ENCODE peak calls at places on chromosome 21, in four cellular contexts. X, W, S and E are unnamed samples.
A peak's percentile ranks its signal among the peaks of the same experiment; 100 is the strongest.

GRCh38 chr21:39000496-39000895 is 182.8 kb downstream of the PSMG1 start:
- DNase-seq in X (no peak), W (no peak), S (no peak), E (no peak)

GRCh38 chr21:39484711-39485264 is 33.0 kb downstream of the SH3BGR start:
- DNase-seq in X (no peak), W (no peak), S (no peak), E (no peak)

GRCh38 chr21:46668381-46668780 is 32.9 kb downstream of the PRMT2 start:
- DNase-seq in X (no peak), W (no peak), S (no peak), E (no peak)

GRCh38 chr21:29297483-29298347 is 1.0 kb upstream of the BACH1 start:
- DNase-seq in X (no peak), W (no peak), S (no peak), E (no peak)

GRCh38 chr21:25461730-25462129 is 145.6 kb downstream of the MRPL39 start:
- DNase-seq in X (no peak), W (no peak), S (no peak), E (no peak)

GRCh38 chr21:25456672-25457071 is 150.6 kb downstream of the MRPL39 start:
- DNase-seq in X (peak; percentile 77), W (no peak), S (no peak), E (no peak)

GRCh38 chr21:17513214-17514123 is 626 bp downstream of the CXADR start:
- DNase-seq in X (no peak), W (no peak), S (peak; percentile 16), E (peak; percentile 31)

GRCh38 chr21:43720539-43721224 is 1.8 kb downstream of the PDXK start:
- DNase-seq in X (no peak), W (no peak), S (no peak), E (no peak)

GRCh38 chr21:34006603-34007168 is 66.7 kb upstream of the MRPS6 start:
- DNase-seq in X (no peak), W (no peak), S (no peak), E (no peak)
- TF ChIP-seq CBFB in X (no peak), W (no peak), S (no peak), E (no peak)

GRCh38 chr21:37461494-37461893 is 94.9 kb downstream of the DYRK1A start:
- DNase-seq in X (peak; percentile 33), W (no peak), S (no peak), E (no peak)
- TF ChIP-seq CBFB in X (no peak), W (no peak), S (no peak), E (no peak)

DNA sequence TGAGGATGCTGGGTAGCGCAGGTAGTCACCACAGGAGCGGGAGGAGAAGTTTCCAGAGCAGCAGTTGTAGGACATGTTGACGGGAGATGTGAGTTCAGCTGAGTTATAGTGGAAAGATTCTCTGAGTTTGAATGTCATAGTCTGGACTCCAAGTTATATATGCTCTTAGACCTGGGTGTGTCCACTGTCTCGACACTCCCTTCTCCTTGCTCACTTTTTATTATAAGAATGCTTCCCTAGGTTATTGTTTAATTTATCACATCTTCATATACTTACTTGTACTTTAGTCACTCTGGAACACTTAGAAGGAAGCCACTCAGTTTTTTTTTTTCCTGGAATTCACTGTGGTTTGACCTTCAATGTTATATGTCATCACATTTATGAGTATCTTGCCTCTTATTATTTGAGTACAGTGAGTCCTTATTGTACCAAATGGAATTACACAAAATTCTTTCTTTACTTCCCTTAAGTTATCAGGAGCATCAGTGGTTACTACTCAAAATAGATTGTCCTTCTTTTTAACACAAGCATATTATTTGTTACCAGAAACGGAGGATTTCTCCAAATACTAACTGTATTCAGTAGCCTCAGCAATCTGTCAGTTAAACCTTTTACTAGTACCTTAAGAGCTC is at the start of gene KRTAP13-2:
- DNase-seq in X (no peak), W (no peak), S (no peak), E (no peak)
- TF ChIP-seq CBFB in X (no peak), W (no peak), S (no peak), E (no peak)

DNA sequence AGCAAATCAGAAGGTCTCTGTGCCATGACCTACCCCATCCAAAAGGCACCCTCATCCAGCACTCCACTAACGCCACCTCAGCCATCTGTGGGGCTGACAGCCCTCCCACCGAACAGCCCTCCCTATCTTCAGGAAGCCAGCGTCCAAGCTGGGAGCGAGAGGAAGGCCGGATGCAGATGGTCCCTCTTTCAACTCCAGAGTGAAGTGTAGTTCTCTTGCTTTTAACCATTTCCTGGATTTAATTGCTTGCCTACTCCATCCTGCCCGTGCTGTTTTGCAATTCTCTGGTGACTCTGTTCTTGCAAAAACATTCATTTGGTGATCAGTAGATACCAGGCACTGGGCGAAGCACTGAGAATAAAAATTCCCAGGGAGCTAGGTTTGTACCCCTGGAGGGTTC is 8.2 kb upstream of the DYRK1A start:
- DNase-seq in X (no peak), W (no peak), S (no peak), E (no peak)
- TF ChIP-seq CBFB in X (no peak), W (no peak), S (no peak), E (no peak)

DNA sequence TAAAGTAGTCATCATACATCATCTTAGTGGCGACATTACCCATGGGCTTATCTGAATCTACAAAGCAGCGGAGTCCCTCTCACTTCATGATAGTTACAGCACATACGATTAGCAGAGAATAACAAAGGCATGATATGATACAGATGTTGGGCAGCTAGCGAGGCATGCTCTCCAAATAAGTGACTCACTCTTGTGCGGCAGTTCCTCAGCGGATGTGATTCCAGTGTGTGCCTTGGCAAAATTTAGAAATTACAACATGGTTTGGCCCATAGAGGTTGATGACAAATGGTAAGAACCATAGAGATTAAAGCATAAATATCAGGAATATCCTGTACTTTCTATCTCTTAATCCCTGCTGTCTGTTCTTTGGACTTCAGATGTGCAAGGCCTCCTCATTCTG is 48.1 kb upstream of the PAXBP1 start:
- DNase-seq in X (no peak), W (no peak), S (no peak), E (no peak)
- TF ChIP-seq CBFB in X (no peak), W (no peak), S (no peak), E (no peak)

DNA sequence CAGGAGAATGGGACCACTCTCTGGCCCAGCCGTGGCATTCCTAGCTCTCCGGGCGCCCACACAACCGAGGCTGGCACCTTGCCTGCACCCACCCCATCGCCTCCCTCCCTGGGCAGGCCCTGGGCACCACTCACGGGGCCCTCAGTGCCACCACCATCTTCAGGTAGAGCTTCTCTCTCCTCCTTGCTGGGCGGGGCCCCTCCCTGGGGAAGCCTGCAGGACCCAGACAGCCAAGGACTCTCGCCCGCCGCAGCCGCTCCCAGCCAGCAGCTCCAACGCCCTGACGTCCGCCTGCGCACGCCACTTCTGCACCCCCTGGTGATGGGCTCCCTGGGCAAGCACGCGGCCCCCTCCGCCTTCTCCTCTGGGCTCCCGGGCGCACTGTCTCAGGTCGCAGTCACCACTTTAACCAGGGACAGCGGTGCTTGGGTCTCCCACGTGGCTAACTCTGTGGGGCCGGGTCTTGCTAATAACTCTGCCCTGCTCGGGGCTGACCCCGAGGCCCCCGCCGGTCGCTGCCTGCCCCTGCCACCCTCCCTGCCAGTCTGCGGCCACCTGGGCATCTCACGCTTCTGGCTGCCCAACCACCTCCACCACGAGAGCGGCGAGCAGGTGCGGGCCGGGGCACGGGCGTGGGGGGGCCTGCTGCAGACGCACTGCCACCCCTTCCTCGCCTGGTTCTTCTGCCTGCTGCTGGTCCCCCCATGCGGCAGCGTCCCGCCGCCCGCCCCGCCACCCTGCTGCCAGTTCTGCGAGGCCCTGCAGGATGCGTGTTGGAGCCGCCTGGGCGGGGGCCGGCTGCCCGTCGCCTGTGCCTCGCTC is 51.3 kb downstream of the COL18A1 start:
- DNase-seq in X (no peak), W (no peak), S (no peak), E (no peak)
- TF ChIP-seq CBFB in X (no peak), W (no peak), S (no peak), E (no peak)

DNA sequence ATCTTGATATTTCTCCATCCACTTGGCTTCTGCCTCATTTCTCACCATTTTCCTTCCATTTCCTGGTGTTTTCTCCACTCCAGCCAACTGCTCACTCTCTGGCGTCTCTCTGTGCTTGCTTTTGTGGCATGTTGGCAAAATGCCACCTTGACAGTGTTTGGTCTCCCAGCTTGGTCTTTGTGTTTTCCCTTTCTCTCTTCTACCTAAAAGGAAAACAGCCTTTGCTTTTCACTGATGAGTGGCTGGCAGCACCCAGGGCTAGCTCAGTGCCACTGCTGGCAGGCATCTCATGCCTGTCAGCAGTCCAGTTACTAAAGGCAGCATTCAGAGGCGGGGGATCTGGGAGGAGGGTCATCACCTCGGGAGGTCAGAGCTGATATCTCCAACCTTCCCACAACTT is 55.3 kb upstream of the DSCAM start:
- DNase-seq in X (no peak), W (no peak), S (no peak), E (no peak)
- TF ChIP-seq CBFB in X (no peak), W (no peak), S (no peak), E (no peak)

GRCh38 chr21:26964379-26964778 is 2.5 kb downstream of the ADAMTS5 start:
- DNase-seq in X (no peak), W (no peak), S (no peak), E (peak; percentile 56)

GRCh38 chr21:26966978-26967913 is at the start of gene ADAMTS5:
- DNase-seq in X (no peak), W (no peak), S (no peak), E (peak; percentile 58)

GRCh38 chr21:26965091-26965566 is 1.8 kb downstream of the ADAMTS5 start:
- DNase-seq in X (no peak), W (no peak), S (no peak), E (no peak)

GRCh38 chr21:26966360-26966977 is 419 bp downstream of the ADAMTS5 start:
- DNase-seq in X (no peak), W (no peak), S (no peak), E (no peak)

GRCh38 chr21:26965567-26966359 is 1.1 kb downstream of the ADAMTS5 start:
- DNase-seq in X (no peak), W (no peak), S (no peak), E (peak; percentile 85)
- TF ChIP-seq CBFB in X (no peak), W (no peak), S (no peak), E (peak; percentile 31)

DNA sequence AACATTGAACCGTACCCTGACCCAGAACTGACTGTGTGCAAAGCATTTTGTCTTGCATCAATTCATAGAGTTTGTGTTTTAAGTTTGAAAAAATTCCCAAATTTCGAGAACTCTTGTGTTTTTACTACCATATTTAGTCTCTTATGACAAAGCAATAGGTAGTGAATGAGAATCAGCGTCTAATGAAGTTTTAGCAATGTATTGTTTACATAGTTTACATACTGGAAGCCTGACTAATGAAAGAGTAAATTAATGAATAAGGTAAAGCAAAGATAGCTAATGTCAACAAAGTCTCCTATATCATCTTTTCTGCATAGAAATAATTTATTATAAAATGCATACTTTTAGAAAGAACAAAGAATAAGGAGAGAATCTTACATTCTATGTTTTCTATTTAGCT is 1943.6 kb downstream of the NCAM2 start:
- DNase-seq in X (no peak), W (no peak), S (no peak), E (no peak)
- TF ChIP-seq CBFB in X (no peak), W (no peak), S (no peak), E (no peak)